ENCODE peak calls at places on chromosomes 13 and 19, in ten cellular contexts. M is stimulated activated CD4-positive, alpha-beta T cell treated with anti-CD3 and anti-CD28 coated beads, Interleukin-15, amount 100 ng/mL, for 1 hour; Q is lung microvascular endothelial cell; F is fibroblast of the conjunctiva; Z is T-helper 1 cell; N is NCI-H1436; H is NCI-H1048; K is DMS 273 treated with DMSO at 0.1 percent for 48 hours; W is KG1; T is putamen. E is an unnamed sample.

GRCh38 chr13:50576156-50576555 is 267.3 kb downstream of the DLEU7 start:
- DNase-seq in F (no peak), M (no peak), Q (no peak), K (no peak), T (no peak), N (no peak), W (no peak), H (no peak), Z (no peak), E (no peak)

GRCh38 chr13:32838985-32839384 is 177.2 kb upstream of the KL start:
- DNase-seq in F (no peak), Z (no peak), Q (peak), N (peak), W (no peak), K (no peak), T (no peak), M (no peak), H (no peak), E (no peak)

GRCh38 chr13:80224468-80224867 is 116.5 kb downstream of the SPRY2 start:
- DNase-seq in N (no peak), Z (no peak), M (no peak), F (no peak), H (no peak), T (peak), Q (peak), K (no peak), W (no peak), E (peak)

GRCh38 chr13:35499131-35500051 is 22.9 kb upstream of the MAB21L1 start:
- DNase-seq in N (peak), H (no peak), K (no peak), T (peak), M (no peak), Z (no peak), W (no peak), F (no peak), Q (no peak), E (no peak)

GRCh38 chr13:110984392-110984791 is 69.5 kb upstream of the ANKRD10 start:
- DNase-seq in F (no peak), H (no peak), K (no peak), W (no peak), M (no peak), T (no peak), Z (no peak), N (no peak), Q (no peak), E (no peak)

GRCh38 chr19:45097776-45098520 is 5.0 kb downstream of the PPP1R37 start:
- DNase-seq in Z (no peak), Q (peak), M (no peak), N (no peak), F (peak), H (no peak), T (peak), W (no peak), K (no peak), E (peak)

GRCh38 chr19:17938092-17938845 is 5.5 kb downstream of the CCDC124 start:
- DNase-seq in Q (peak), N (peak), T (peak), M (peak), H (peak), Z (peak), K (peak), F (peak), W (no peak), E (peak)

GRCh38 chr13:25778302-25778701 is 273.5 kb downstream of the SHISA2 start:
- DNase-seq in Z (no peak), T (no peak), N (no peak), H (no peak), K (no peak), W (no peak), M (no peak), F (no peak), Q (no peak), E (no peak)

GRCh38 chr19:3109491-3109890 is 15.3 kb downstream of the GNA11 start:
- DNase-seq in Z (no peak), F (no peak), H (no peak), M (no peak), T (no peak), W (no peak), N (no peak), K (no peak), Q (no peak), E (no peak)

GRCh38 chr13:111893607-111894443 is 173.1 kb upstream of the SOX1 start:
- DNase-seq in Q (no peak), T (no peak), F (no peak), W (no peak), Z (no peak), M (no peak), H (no peak), K (no peak), N (no peak), E (no peak)

GRCh38 chr13:50449465-50449864 is 394.0 kb downstream of the DLEU7 start:
- DNase-seq in T (no peak), H (no peak), Q (peak), N (no peak), Z (no peak), K (no peak), F (no peak), W (no peak), M (no peak), E (peak)

GRCh38 chr19:33627526-33627925 is 5.8 kb downstream of the CHST8 start:
- DNase-seq in F (no peak), K (no peak), H (no peak), Z (no peak), M (no peak), W (no peak), N (no peak), Q (no peak), T (no peak), E (no peak)

GRCh38 chr19:45320997-45321775 is 1.5 kb downstream of the CKM start:
- DNase-seq in T (no peak), Q (no peak), F (no peak), N (no peak), M (no peak), Z (no peak), K (no peak), W (no peak), H (no peak), E (no peak)

GRCh38 chr13:37645181-37645580 is 46.6 kb upstream of the POSTN start:
- DNase-seq in W (no peak), F (no peak), Z (no peak), Q (no peak), T (no peak), N (no peak), K (no peak), H (no peak), M (no peak), E (no peak)

GRCh38 chr19:925912-926594 is at the start of gene ARID3A:
- DNase-seq in W (no peak), T (no peak), N (peak), M (no peak), F (no peak), Z (no peak), K (no peak), H (no peak), Q (peak), E (no peak)

GRCh38 chr13:26624572-26624971 is 67.1 kb downstream of the WASF3 start:
- DNase-seq in T (no peak), N (no peak), Z (no peak), F (no peak), H (no peak), M (no peak), W (no peak), K (no peak), Q (no peak), E (no peak)

GRCh38 chr13:20168396-20168795 is 7.5 kb upstream of the GJA3 start:
- DNase-seq in T (no peak), Q (peak), N (no peak), M (no peak), K (no peak), F (no peak), H (no peak), W (no peak), Z (no peak), E (no peak)

GRCh38 chr19:12792048-12792852 is 964 bp downstream of the JUNB start:
- DNase-seq in Z (peak), Q (peak), H (peak), F (no peak), W (peak), N (peak), M (no peak), T (no peak), K (no peak), E (peak)